ENCODE peak calls at places on chromosomes 6 and 20, in eight cellular contexts. O is right lobe of liver; N is CD8-positive, alpha-beta T cell; A is ovary; I is uterus; C is OCI-LY7; F is heart left ventricle; T is tibial nerve. G is an unnamed sample. For H3K4me1 and H3K9me3, the result is how much of the 10 kb centered on the place peaks cover.

GRCh38 chr6:123529058-123529457 is 107.7 kb downstream of the TRDN start:
- DNase-seq in O (no peak), N (no peak), A (no peak), I (no peak), C (no peak), F (no peak), T (no peak), G (no peak)

GRCh38 chr6:82492134-82492533 is 128.5 kb downstream of the TPBG start:
- DNase-seq in O (no peak), N (no peak), A (no peak), I (no peak), C (no peak), F (no peak), T (no peak), G (no peak)

GRCh38 chr20:4507288-4507719 is 214.4 kb upstream of the PRND start:
- DNase-seq in O (no peak), N (no peak), A (no peak), I (no peak), C (no peak), F (no peak), T (no peak), G (no peak)

GRCh38 chr6:63881791-63882190 is 246.2 kb downstream of the PHF3 start:
- DNase-seq in O (no peak), N (no peak), A (no peak), I (no peak), C (no peak), F (no peak), T (no peak), G (no peak)

GRCh38 chr6:159044899-159045727 is at the start of gene TAGAP:
- DNase-seq in O (peak), N (peak), A (peak), I (peak), C (peak), F (peak), T (peak), G (peak)

GRCh38 chr20:9458075-9458818 is 56.1 kb upstream of the LAMP5 start:
- DNase-seq in O (no peak), N (no peak), A (no peak), I (no peak), C (peak), F (no peak), T (no peak), G (no peak)

GRCh38 chr6:43887906-43888683 is 118.1 kb downstream of the VEGFA start:
- DNase-seq in O (no peak), N (no peak), A (no peak), I (no peak), C (no peak), F (no peak), T (no peak), G (no peak)

GRCh38 chr20:51752343-51752951 is 15.7 kb downstream of the ATP9A start:
- DNase-seq in O (no peak), N (no peak), A (no peak), I (no peak), C (no peak), F (no peak), T (no peak), G (no peak)

GRCh38 chr6:167350731-167351655 is 26.1 kb downstream of the TTLL2 start:
- DNase-seq in O (peak), N (peak), A (peak), I (peak), C (peak), F (peak), T (peak), G (peak)

GRCh38 chr6:150717419-150717818 is 117.7 kb downstream of the PLEKHG1 start:
- DNase-seq in O (no peak), N (no peak), A (no peak), I (no peak), C (no peak), F (no peak), T (no peak), G (peak)

GRCh38 chr6:30939473-30939872 is 1.3 kb upstream of the MUCL3 start:
- DNase-seq in O (no peak), N (no peak), A (no peak), I (no peak), C (no peak), F (no peak), T (no peak), G (no peak)

GRCh38 chr6:44004625-44005506 is 122.4 kb downstream of the MRPL14 start:
- DNase-seq in O (no peak), N (no peak), A (no peak), I (no peak), C (peak), F (peak), T (no peak), G (no peak)

GRCh38 chr6:9225441-9225871 is 790.1 kb upstream of the SLC35B3 start:
- DNase-seq in O (no peak), N (no peak), A (no peak), I (no peak), C (no peak), F (no peak), T (no peak), G (no peak)

GRCh38 chr6:31540640-31541039 is 1.2 kb downstream of the DDX39B start:
- DNase-seq in O (no peak), N (no peak), A (no peak), I (no peak), C (no peak), F (no peak), T (no peak), G (no peak)

GRCh38 chr6:150331344-150331743 is 37.5 kb upstream of the IYD start:
- DNase-seq in O (no peak), N (no peak), A (no peak), I (no peak), C (no peak), F (no peak), T (no peak), G (no peak)

GRCh38 chr20:20664795-20665194 is 47.6 kb downstream of the RALGAPA2 start:
- DNase-seq in O (no peak), N (no peak), A (no peak), I (no peak), C (peak), F (peak), T (no peak), G (no peak)

GRCh38 chr20:2986466-2986865 is 57.0 kb upstream of the GNRH2 start:
- DNase-seq in O (no peak), N (no peak), A (no peak), I (no peak), C (no peak), F (no peak), T (no peak), G (no peak)

GRCh38 chr6:119501798-119502483 is 152.4 kb upstream of the MAN1A1 start:
- DNase-seq in O (no peak), N (no peak), A (no peak), I (no peak), C (peak), F (no peak), T (no peak), G (no peak)

GRCh38 chr20:48015943-48016723 is 230.9 kb upstream of the SULF2 start:
- DNase-seq in O (no peak), N (no peak), A (peak), I (no peak), C (no peak), F (no peak), T (no peak), G (no peak)

GRCh38 chr6:133767571-133767970 is 121.3 kb upstream of the TCF21 start:
- DNase-seq in O (no peak), N (no peak), A (no peak), I (no peak), C (no peak), F (no peak), T (no peak), G (no peak)

GRCh38 chr6:66814156-66814555 is 1107.1 kb upstream of the EYS start:
- DNase-seq in O (no peak), N (no peak), A (no peak), I (no peak), C (no peak), F (no peak), T (no peak), G (no peak)

GRCh38 chr6:167469101-167469500 is 144.2 kb downstream of the TTLL2 start:
- DNase-seq in O (no peak), N (no peak), A (no peak), I (no peak), C (no peak), F (no peak), T (no peak), G (no peak)

GRCh38 chr6:140320081-140320798 is 945.8 kb upstream of the CITED2 start:
- DNase-seq in O (no peak), N (no peak), A (no peak), I (no peak), C (no peak), F (no peak), T (no peak), G (no peak)

GRCh38 chr20:46580613-46581012 is 30.2 kb upstream of the OCSTAMP start:
- DNase-seq in O (no peak), N (no peak), A (no peak), I (no peak), C (no peak), F (no peak), T (no peak), G (no peak)

GRCh38 chr6:91476000-91476399 is 889.1 kb upstream of the MAP3K7 start:
- DNase-seq in O (no peak), N (no peak), A (no peak), I (no peak), C (no peak), F (no peak), T (no peak), G (no peak)

GRCh38 chr6:52994031-52994788 is 874 bp downstream of the GSTA4 start:
- DNase-seq in O (no peak), N (no peak), A (peak), I (peak), C (no peak), F (peak), T (peak), G (no peak)

GRCh38 chr6:62492192-62492822 is 206.3 kb upstream of the KHDRBS2 start:
- DNase-seq in O (no peak), N (no peak), A (no peak), I (no peak), C (no peak), F (no peak), T (no peak), G (no peak)

GRCh38 chr20:9068232-9068781 is 580 bp upstream of the PLCB4 start:
- DNase-seq in O (no peak), N (no peak), A (peak), I (peak), C (no peak), F (peak), T (no peak), G (no peak)

GRCh38 chr6:28443112-28443773 is at the start of gene ZSCAN23:
- DNase-seq in O (peak), N (peak), A (peak), I (peak), C (no peak), F (peak), T (peak), G (peak)

GRCh38 chr6:70860044-70860443 is 96.8 kb downstream of the B3GAT2 start:
- DNase-seq in O (no peak), N (no peak), A (no peak), I (no peak), C (no peak), F (no peak), T (no peak), G (no peak)

GRCh38 chr6:104943781-104944180 is 13.1 kb upstream of the LIN28B start:
- DNase-seq in O (no peak), N (no peak), A (no peak), I (no peak), C (no peak), F (no peak), T (no peak), G (no peak)

GRCh38 chr20:46251211-46251673 is 57.1 kb downstream of the CDH22 start:
- DNase-seq in O (no peak), N (no peak), A (no peak), I (no peak), C (no peak), F (no peak), T (no peak), G (no peak)

GRCh38 chr20:56698749-56699148 is 69.6 kb downstream of the TFAP2C start:
- DNase-seq in O (no peak), N (no peak), A (no peak), I (no peak), C (no peak), F (no peak), T (no peak), G (no peak)

GRCh38 chr6:116465246-116465645 is 4.1 kb downstream of the CALHM6 start:
- DNase-seq in O (no peak), N (no peak), A (no peak), I (no peak), C (peak), F (no peak), T (no peak), G (no peak)

GRCh38 chr20:44598413-44599290 is 16.3 kb downstream of the PKIG start:
- DNase-seq in O (no peak), N (no peak), A (no peak), I (no peak), C (peak), F (peak), T (no peak), G (no peak)

GRCh38 chr20:38350879-38351775 is 4.8 kb downstream of the LBP start:
- DNase-seq in O (peak), N (no peak), A (peak), I (peak), C (no peak), F (no peak), T (peak), G (no peak)

GRCh38 chr6:44270526-44271405 is 516 bp downstream of the TMEM151B start:
- DNase-seq in O (peak), N (no peak), A (no peak), I (no peak), C (no peak), F (no peak), T (no peak), G (no peak)

GRCh38 chr20:3663858-3664257 is 659 bp upstream of the GFRA4 start:
- DNase-seq in O (no peak), N (no peak), A (no peak), I (no peak), C (no peak), F (no peak), T (no peak), G (no peak)

DNA sequence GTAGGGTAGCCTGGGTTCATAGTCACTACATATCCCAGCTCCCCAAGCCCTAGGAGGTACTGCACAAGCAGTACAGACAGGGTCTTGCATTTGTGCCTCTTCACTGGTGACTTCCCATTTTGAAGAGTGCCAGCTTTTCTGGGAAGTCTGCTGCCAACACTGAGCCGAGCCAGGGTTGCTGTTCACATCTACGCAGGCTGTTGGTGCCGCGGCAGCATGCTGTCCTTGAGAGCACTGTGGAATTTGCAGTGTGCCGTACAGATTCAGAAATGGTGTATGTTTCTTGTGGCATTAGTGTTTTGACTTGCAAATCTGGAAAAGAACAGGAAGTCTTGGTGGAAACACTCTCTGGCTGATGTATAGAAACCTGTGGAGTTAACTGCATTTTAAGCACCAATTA is 67.5 kb downstream of the JARID2 start:
- DNase-seq in O (no peak), N (no peak), A (peak), I (no peak), C (peak), F (no peak), T (no peak), G (no peak)
- H3K4me1 ChIP-seq in O (under half), N (half or more), A (under half), I (under half), C (half or more), F (under half), T (under half), G (under half)

GRCh38 chr6:26530203-26530602 is 8.0 kb upstream of the HMGN4 start:
- DNase-seq in O (no peak), N (no peak), A (no peak), I (no peak), C (no peak), F (no peak), T (no peak), G (no peak)

GRCh38 chr6:26534681-26535465 is 3.3 kb upstream of the HMGN4 start:
- DNase-seq in O (no peak), N (no peak), A (no peak), I (no peak), C (peak), F (no peak), T (no peak), G (no peak)

GRCh38 chr6:26533532-26533931 is 4.6 kb upstream of the HMGN4 start:
- DNase-seq in O (no peak), N (no peak), A (no peak), I (no peak), C (no peak), F (no peak), T (no peak), G (no peak)

GRCh38 chr6:26532699-26533523 is 5.3 kb upstream of the HMGN4 start:
- DNase-seq in O (peak), N (peak), A (peak), I (peak), C (peak), F (peak), T (peak), G (peak)

GRCh38 chr6:26531897-26532296 is 6.3 kb upstream of the HMGN4 start:
- DNase-seq in O (no peak), N (no peak), A (no peak), I (no peak), C (no peak), F (no peak), T (no peak), G (no peak)
- H3K27ac ChIP-seq in O (no peak), N (no peak), A (no peak), I (peak), C (peak), F (no peak), T (no peak), G (peak)

DNA sequence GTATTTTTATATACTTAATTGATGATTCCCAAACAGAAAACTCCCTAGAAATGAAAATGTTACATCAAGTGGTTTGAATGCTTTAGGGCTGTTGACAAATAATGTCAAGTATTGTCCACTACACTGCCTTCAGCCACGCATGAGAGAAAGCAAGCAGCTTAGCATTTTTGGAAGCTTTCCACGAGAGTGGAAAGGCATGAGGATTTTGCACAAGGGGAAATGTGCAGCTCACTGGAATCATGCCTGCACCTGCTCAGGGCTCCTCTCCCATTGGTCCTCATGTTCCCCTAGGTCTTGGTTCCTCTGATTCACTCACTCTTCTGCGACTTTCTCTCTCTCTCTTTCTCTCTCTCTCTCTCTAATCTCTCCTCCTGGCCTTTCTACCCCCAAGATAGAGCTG is 439.5 kb upstream of the CDH4 start:
- DNase-seq in O (no peak), N (no peak), A (no peak), I (no peak), C (no peak), F (no peak), T (no peak), G (no peak)
- H3K9me3 ChIP-seq in O (under half), N (under half), A (under half), I (under half), C (under half), F (under half), T (under half), G (under half)

GRCh38 chr20:1282966-1283365 is 16.9 kb downstream of the SNPH start:
- DNase-seq in O (no peak), N (no peak), A (no peak), I (no peak), C (no peak), F (no peak), T (no peak), G (no peak)

GRCh38 chr20:1286267-1287036 is 20.4 kb downstream of the SNPH start:
- DNase-seq in O (no peak), N (no peak), A (no peak), I (no peak), C (no peak), F (no peak), T (no peak), G (no peak)

GRCh38 chr20:1280421-1281102 is 14.5 kb downstream of the SNPH start:
- DNase-seq in O (no peak), N (no peak), A (no peak), I (no peak), C (no peak), F (no peak), T (no peak), G (peak)

GRCh38 chr20:1281279-1282057 is 15.4 kb downstream of the SNPH start:
- DNase-seq in O (no peak), N (no peak), A (no peak), I (no peak), C (no peak), F (no peak), T (no peak), G (peak)

GRCh38 chr20:1283522-1284210 is 17.6 kb downstream of the SNPH start:
- DNase-seq in O (no peak), N (no peak), A (no peak), I (no peak), C (no peak), F (no peak), T (no peak), G (no peak)
- H3K4me1 ChIP-seq in O (under half), N (half or more), A (under half), I (under half), C (under half), F (under half), T (under half), G (under half)

GRCh38 chr6:33778475-33779121 is 10.3 kb downstream of the LEMD2 start:
- DNase-seq in O (no peak), N (no peak), A (no peak), I (no peak), C (no peak), F (no peak), T (no peak), G (no peak)

GRCh38 chr6:33776186-33776585 is 12.7 kb downstream of the LEMD2 start:
- DNase-seq in O (no peak), N (no peak), A (no peak), I (no peak), C (no peak), F (no peak), T (no peak), G (no peak)

GRCh38 chr6:33776764-33777163 is 12.2 kb downstream of the LEMD2 start:
- DNase-seq in O (no peak), N (no peak), A (no peak), I (no peak), C (no peak), F (no peak), T (no peak), G (no peak)

GRCh38 chr6:33779305-33779704 is 9.6 kb downstream of the LEMD2 start:
- DNase-seq in O (no peak), N (no peak), A (no peak), I (no peak), C (peak), F (no peak), T (no peak), G (no peak)

DNA sequence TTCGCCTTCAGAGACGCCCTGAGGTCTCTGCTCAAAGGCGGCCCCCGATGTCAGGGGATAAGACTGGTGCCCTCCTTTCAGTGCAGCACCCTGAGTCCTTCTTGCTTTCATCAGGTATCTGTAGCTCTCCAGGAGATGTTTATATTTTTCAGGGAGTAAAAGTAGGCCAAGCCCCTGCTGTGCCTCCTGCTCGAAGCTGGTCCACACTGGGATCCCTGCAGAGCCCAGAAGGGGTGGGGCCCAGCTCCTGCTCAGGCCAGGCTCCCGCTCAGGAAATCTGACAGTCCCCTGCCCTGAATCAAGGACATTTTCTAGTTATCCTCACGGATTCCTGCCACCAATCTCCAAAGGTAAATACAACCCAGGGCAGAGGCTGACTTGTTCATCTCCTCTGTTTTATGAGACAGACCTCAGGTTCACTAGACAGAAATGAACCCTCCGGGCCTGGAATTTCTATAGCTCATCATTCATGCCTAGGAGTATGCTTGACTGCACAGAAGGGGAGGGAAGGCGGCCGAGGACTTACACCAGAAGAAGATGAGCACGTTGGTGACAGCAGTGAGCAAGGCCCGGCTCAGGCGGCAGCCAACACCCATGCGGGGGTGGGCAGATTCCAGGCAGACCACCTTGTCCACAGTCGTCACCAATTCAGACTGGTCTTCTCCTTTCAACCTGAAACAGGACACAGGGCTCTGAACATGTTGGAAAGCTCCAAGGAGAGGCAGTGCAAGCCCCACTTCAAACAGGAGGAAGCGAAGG is 11.0 kb downstream of the LEMD2 start:
- DNase-seq in O (no peak), N (no peak), A (no peak), I (no peak), C (no peak), F (no peak), T (no peak), G (no peak)
- H3K27ac ChIP-seq in O (no peak), N (no peak), A (no peak), I (no peak), C (no peak), F (no peak), T (no peak), G (no peak)

GRCh38 chr6:141956046-141956761 is 176.5 kb upstream of the GJE1 start:
- DNase-seq in O (no peak), N (no peak), A (no peak), I (peak), C (no peak), F (no peak), T (no peak), G (no peak)
- H3K9me3 ChIP-seq in O (under half), N (under half), A (under half), I (under half), C (under half), F (under half), T (under half), G (under half)

GRCh38 chr6:130896249-130896648 is 69.0 kb downstream of the SMLR1 start:
- DNase-seq in O (no peak), N (no peak), A (no peak), I (no peak), C (no peak), F (no peak), T (no peak), G (peak)
- H3K4me1 ChIP-seq in O (under half), N (under half), A (under half), I (under half), C (under half), F (under half), T (under half), G (under half)